ENCODE peak calls at places on chromosomes 2 and 18, in seven cellular contexts. N is cardiac muscle cell, Z is heart right ventricle, F is left ventricle myocardium inferior, A is GM12865, W is HL-60, B is astrocyte of the spinal cord. D is an unnamed sample.

GRCh38 chr2:196376984-196377877 is 205.9 kb upstream of the STK17B start:
- DNase-seq in N (peak), Z (no peak), A (peak), B (peak), W (no peak), F (no peak), D (peak)

GRCh38 chr2:236974752-236975151 is 110.9 kb upstream of the COPS8 start:
- DNase-seq in Z (no peak), B (no peak), N (no peak), A (peak), W (no peak), F (no peak), D (no peak)

GRCh38 chr2:41321341-41321740 is 726.5 kb upstream of the PKDCC start:
- DNase-seq in Z (no peak), B (no peak), A (no peak), N (no peak), W (no peak), F (no peak), D (no peak)

GRCh38 chr2:168835961-168836360 is 33.5 kb downstream of the NOSTRIN start:
- DNase-seq in W (no peak), A (no peak), F (no peak), B (no peak), Z (no peak), N (no peak), D (no peak)

GRCh38 chr2:218856168-218856895 is 3.3 kb upstream of the WNT6 start:
- DNase-seq in F (no peak), N (no peak), Z (no peak), B (no peak), W (no peak), A (no peak), D (no peak)

GRCh38 chr2:120272763-120273481 is 20.3 kb downstream of the RALB start:
- DNase-seq in Z (no peak), N (no peak), F (no peak), W (no peak), A (no peak), B (no peak), D (no peak)

GRCh38 chr18:10020176-10020575 is 106.4 kb downstream of the VAPA start:
- DNase-seq in N (peak), Z (no peak), F (no peak), A (no peak), B (no peak), W (peak), D (no peak)

GRCh38 chr18:35415511-35416427 is 38.6 kb upstream of the ZNF396 start:
- DNase-seq in A (peak), B (peak), N (peak), W (peak), F (no peak), Z (no peak), D (no peak)

GRCh38 chr18:3492721-3493120 is 42.7 kb downstream of the TGIF1 start:
- DNase-seq in Z (no peak), B (no peak), W (no peak), F (no peak), N (no peak), A (no peak), D (no peak)

GRCh38 chr2:221205103-221205502 is 367.0 kb downstream of the EPHA4 start:
- DNase-seq in A (no peak), W (no peak), F (no peak), Z (no peak), B (no peak), N (no peak), D (no peak)

GRCh38 chr2:149702571-149702970 is 115.0 kb upstream of the MMADHC start:
- DNase-seq in N (no peak), F (no peak), W (no peak), A (no peak), Z (no peak), B (no peak), D (no peak)

GRCh38 chr2:176177580-176178270 is 10.7 kb upstream of the HOXD1 start:
- DNase-seq in A (no peak), B (no peak), N (no peak), F (no peak), Z (no peak), W (no peak), D (no peak)
- H3K4me3 ChIP-seq in A (peak), B (peak), N (peak), F (peak), Z (peak), W (peak), D (peak)

GRCh38 chr2:9477914-9478313 is 3.6 kb downstream of the IAH1 start:
- DNase-seq in F (no peak), W (no peak), A (no peak), Z (no peak), N (no peak), B (no peak), D (no peak)

GRCh38 chr2:9473985-9474360 is 378 bp upstream of the IAH1 start:
- DNase-seq in N (peak), B (peak), W (no peak), Z (peak), A (peak), F (peak), D (no peak)

GRCh38 chr2:9471212-9471611 is 3.1 kb upstream of the IAH1 start:
- DNase-seq in A (no peak), N (no peak), Z (no peak), B (no peak), F (no peak), W (no peak), D (no peak)

GRCh38 chr2:9474361-9475117 is at the start of gene IAH1:
- DNase-seq in W (peak), A (peak), B (peak), Z (peak), N (peak), F (peak), D (no peak)

DNA sequence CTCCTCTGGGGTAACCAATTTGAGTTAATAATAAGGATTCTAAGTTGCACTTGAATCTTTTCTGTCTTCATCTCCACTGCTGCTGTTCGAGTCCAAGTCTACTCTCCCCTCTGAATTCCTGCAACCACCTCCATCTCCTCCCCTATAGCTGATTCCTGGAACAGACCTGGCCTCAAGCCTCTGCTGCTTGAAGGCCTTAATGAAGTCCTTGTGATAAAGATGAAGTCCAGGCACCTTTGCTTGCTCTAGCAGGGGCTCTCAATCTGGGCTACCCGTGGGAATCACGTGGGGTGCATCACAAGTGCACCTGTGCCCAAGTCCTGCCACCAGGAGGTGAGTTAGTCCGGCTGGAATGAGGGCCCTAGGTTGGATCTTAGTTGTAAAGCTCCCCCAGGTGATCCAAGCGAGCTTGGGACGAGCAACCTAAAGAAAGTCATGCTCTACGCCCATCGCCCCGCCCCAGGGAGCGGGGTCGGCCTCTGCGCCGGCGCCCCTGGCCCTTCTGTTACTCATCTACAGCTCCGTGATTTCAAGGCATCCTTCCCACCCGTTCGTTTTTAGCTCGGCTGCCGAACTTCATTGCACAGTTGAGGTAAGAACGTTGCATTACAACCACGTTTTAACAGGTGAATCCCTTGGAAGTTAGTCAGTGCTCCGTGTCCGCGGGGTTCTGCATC is 905 bp upstream of the IAH1 start:
- DNase-seq in N (no peak), Z (no peak), B (no peak), A (peak), F (no peak), W (no peak), D (no peak)
- TF ChIP-seq CTCF in N (peak), Z (no peak), B (no peak), A (peak), F (no peak), W (no peak), D (peak)

DNA sequence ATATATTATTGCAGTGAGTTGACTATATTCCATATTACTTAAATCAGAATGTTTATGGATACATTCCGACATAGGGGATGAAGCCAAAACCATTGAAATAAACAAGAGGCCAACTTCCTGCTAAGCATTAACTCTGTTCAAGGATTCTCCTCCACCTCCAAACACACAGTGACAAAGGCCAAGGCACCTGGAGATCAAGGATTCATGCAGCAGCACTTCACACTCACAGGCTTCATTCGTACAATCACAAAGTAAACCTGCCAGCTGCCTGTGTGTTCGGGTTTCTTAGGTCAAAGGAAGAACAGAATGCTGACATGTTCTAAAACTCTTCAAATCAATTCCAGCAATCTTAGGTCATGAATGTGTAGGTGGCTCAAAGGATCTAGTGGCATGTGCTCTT is 22.8 kb downstream of the WDFY1 start:
- DNase-seq in F (no peak), Z (no peak), B (no peak), A (no peak), W (no peak), N (no peak), D (no peak)
- H3K4me3 ChIP-seq in F (no peak), Z (no peak), B (no peak), A (no peak), W (no peak), N (no peak), D (no peak)

DNA sequence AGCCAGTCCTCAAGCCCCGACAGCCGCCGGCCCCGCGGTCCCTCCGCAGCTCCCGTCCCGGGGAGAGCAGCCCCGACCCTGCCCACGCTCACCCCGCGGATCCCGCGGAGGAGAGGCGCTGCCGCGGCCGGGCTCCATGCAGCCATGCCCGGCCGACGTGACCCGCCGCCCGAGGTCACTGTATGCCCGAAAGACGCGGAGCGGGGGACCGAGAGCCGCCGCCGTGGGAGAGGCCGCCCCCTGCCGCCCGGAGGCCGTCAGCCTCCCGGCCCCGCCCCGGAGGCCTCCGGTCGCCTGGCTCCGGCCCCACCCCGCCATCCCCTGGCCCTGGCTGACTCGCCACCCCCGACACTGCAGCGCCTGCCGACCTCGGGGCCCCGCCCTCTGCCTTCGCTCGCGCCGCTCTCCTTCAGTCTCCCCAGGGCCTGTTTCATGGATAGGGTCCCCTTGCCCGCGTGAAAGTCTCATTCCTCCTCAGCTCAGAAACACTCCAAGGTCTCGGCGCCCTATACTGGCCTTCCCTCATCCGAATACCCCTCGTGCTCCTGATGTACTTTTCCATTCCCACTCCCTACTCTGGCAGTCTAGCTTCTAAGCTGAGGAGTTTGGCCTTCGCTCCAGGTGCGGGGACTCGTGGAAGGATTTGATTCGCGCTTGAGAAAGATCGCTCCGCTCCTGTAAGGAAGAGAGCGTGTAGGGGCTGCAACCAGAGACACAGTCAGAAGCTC is at the start of gene BOLA3:
- DNase-seq in Z (peak), F (peak), B (peak), N (peak), A (peak), W (peak), D (peak)
- TF ChIP-seq CTCF in Z (peak), F (peak), B (peak), N (peak), A (peak), W (peak), D (peak)

GRCh38 chr18:710418-711300 is 1.8 kb downstream of the ENOSF1 start:
- DNase-seq in N (no peak), B (no peak), W (no peak), F (no peak), A (no peak), Z (no peak), D (no peak)

GRCh38 chr18:711330-711692 is 1.1 kb downstream of the ENOSF1 start:
- DNase-seq in W (peak), A (no peak), Z (no peak), B (no peak), N (no peak), F (no peak), D (no peak)

GRCh38 chr18:711693-712400 is 583 bp downstream of the ENOSF1 start:
- DNase-seq in W (peak), A (peak), F (peak), N (peak), Z (peak), B (peak), D (peak)

GRCh38 chr18:712401-713134 is at the start of gene ENOSF1:
- DNase-seq in Z (peak), W (peak), F (peak), A (peak), N (peak), B (peak), D (peak)

DNA sequence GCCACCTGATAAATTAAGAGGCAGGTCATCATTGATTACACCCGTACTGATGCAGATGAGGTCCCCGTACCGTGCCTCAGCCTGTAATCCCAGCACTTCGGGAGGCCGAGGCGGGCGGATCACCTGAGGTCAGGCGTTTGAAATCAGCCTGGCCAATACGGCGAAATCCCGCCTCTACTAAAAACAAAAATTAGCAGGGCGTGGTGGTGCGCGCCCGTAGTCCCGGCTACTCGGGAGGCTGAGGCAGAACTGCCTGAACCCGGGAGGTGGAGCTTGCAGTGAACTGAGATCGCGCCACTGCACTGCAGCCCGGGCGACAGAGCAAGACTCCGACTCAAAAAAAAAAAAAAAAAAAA is 683 bp upstream of the ENOSF1 start:
- DNase-seq in A (no peak), F (no peak), Z (no peak), B (no peak), N (no peak), W (no peak), D (no peak)
- H3K4me3 ChIP-seq in A (peak), F (peak), Z (peak), B (peak), N (no peak), W (no peak), D (no peak)

GRCh38 chr2:241844066-241844728 is 14.5 kb downstream of the PDCD1 start:
- DNase-seq in W (peak), Z (peak), N (peak), A (peak), F (peak), B (peak), D (no peak)
- TF ChIP-seq CTCF in W (no peak), Z (peak), N (no peak), A (no peak), F (peak), B (no peak), D (no peak)

GRCh38 chr18:38174594-38174993 is 609.0 kb upstream of the CELF4 start:
- DNase-seq in B (no peak), W (no peak), A (no peak), F (no peak), Z (no peak), N (no peak), D (no peak)
- H3K4me3 ChIP-seq in B (no peak), W (no peak), A (no peak), F (no peak), Z (no peak), N (no peak), D (no peak)